ENCODE peak calls at places on chromosomes 12 and 14, in nine cellular contexts. I is HFFc6; D is CD4-positive, alpha-beta memory T cell; G is Calu3; B is HEK293T; J is stimulated activated CD8-positive, alpha-beta memory T cell treated with anti-CD3 and anti-CD28 coated beads, Interleukin-4, amount 100 ng/mL, for 4 hours; M is pancreas; R is RPMI7951; T is AG20443. S is an unnamed sample.
A peak's percentile ranks its signal among the peaks of the same experiment; 100 is the strongest.

GRCh38 chr12:81811066-81811777 is 52.1 kb upstream of the PPFIA2 start:
- DNase-seq in I (no peak), B (no peak), R (peak; percentile 82), J (no peak), M (no peak), D (no peak), G (no peak), T (no peak), S (no peak)

GRCh38 chr14:80315681-80316080 is 104.4 kb upstream of the DIO2 start:
- DNase-seq in D (no peak), R (no peak), G (no peak), T (peak; percentile 19), M (no peak), B (no peak), J (no peak), I (peak; percentile 13), S (no peak)

GRCh38 chr14:101196795-101197590 is 293.5 kb upstream of the RTL1 start:
- DNase-seq in I (no peak), R (no peak), T (no peak), G (no peak), M (no peak), J (no peak), D (no peak), B (no peak), S (no peak)

GRCh38 chr12:93892431-93893210 is 215.4 kb downstream of the CRADD start:
- DNase-seq in D (no peak), B (no peak), G (no peak), T (no peak), M (no peak), J (no peak), R (no peak), I (no peak), S (no peak)

GRCh38 chr12:113392988-113393579 is 10.6 kb downstream of the SDS start:
- DNase-seq in M (no peak), R (no peak), B (peak; percentile 82), G (no peak), J (no peak), D (no peak), T (no peak), I (peak; percentile 25), S (no peak)

GRCh38 chr12:50764116-50764860 is 387 bp downstream of the ATF1 start:
- DNase-seq in J (no peak), G (peak; percentile 61), T (peak; percentile 76), I (peak; percentile 28), B (peak; percentile 69), D (peak; percentile 91), R (peak; percentile 35), M (no peak), S (no peak)

GRCh38 chr12:29238822-29239291 is 89.8 kb downstream of the FAR2 start:
- DNase-seq in J (no peak), R (peak; percentile 3), G (no peak), I (no peak), M (no peak), D (no peak), B (no peak), T (no peak), S (peak; percentile 68)

GRCh38 chr14:74500417-74501134 is 7.0 kb downstream of the ISCA2 start:
- DNase-seq in J (no peak), M (no peak), I (no peak), G (no peak), T (no peak), D (no peak), R (no peak), B (no peak), S (no peak)

GRCh38 chr14:90508536-90509254 is 111.9 kb downstream of the CALM1 start:
- DNase-seq in R (no peak), I (no peak), D (no peak), B (no peak), T (no peak), G (peak; percentile 88), M (peak; percentile 52), J (no peak), S (peak; percentile 66)

GRCh38 chr12:50613463-50613862 is 108.7 kb downstream of the DIP2B start:
- DNase-seq in I (no peak), T (no peak), R (no peak), B (no peak), D (no peak), G (no peak), J (no peak), M (no peak), S (no peak)

GRCh38 chr14:102164964-102165363 is 25.3 kb downstream of the WDR20 start:
- DNase-seq in M (no peak), G (no peak), B (no peak), T (no peak), D (no peak), J (no peak), R (no peak), I (no peak), S (no peak)

S was measured in PC-9.